ENCODE peak calls at places on chromosomes 13 and 19, in six cellular contexts. One of them, this sample, is unnamed.
A peak's percentile ranks its signal among the peaks of the same experiment; 100 is the strongest.

GRCh38 chr13:36813226-36813625 is 5.8 kb upstream of the RFXAP start:
- DNase-seq in thyroid gland: no peak
- DNase-seq in heart left ventricle: no peak
- DNase-seq in psoas muscle: no peak
- DNase-seq in IMR-90: no peak
- DNase-seq in cardiac muscle cell: no peak
- DNase-seq in this sample: no peak

GRCh38 chr19:10518444-10519361 is 1.5 kb upstream of the S1PR5 start:
- DNase-seq in thyroid gland: no peak
- DNase-seq in heart left ventricle: no peak
- DNase-seq in psoas muscle: no peak
- DNase-seq in IMR-90: no peak
- DNase-seq in cardiac muscle cell: no peak
- DNase-seq in this sample: no peak

GRCh38 chr19:13637664-13638063 is 126.7 kb upstream of the MRI1 start:
- DNase-seq in thyroid gland: no peak
- DNase-seq in heart left ventricle: no peak
- DNase-seq in psoas muscle: no peak
- DNase-seq in IMR-90: peak; percentile 88
- DNase-seq in cardiac muscle cell: no peak
- DNase-seq in this sample: no peak

GRCh38 chr19:22026687-22027086 is 15.9 kb upstream of the ZNF208 start:
- DNase-seq in thyroid gland: no peak
- DNase-seq in heart left ventricle: no peak
- DNase-seq in psoas muscle: no peak
- DNase-seq in IMR-90: no peak
- DNase-seq in cardiac muscle cell: no peak
- DNase-seq in this sample: no peak

GRCh38 chr19:8265872-8266271 is 42.3 kb downstream of the CD320 start:
- DNase-seq in thyroid gland: no peak
- DNase-seq in heart left ventricle: peak; percentile 2
- DNase-seq in psoas muscle: no peak
- DNase-seq in IMR-90: no peak
- DNase-seq in cardiac muscle cell: no peak
- DNase-seq in this sample: no peak

GRCh38 chr13:112877976-112878955 is 90.7 kb upstream of the MCF2L start:
- DNase-seq in thyroid gland: no peak
- DNase-seq in heart left ventricle: no peak
- DNase-seq in psoas muscle: no peak
- DNase-seq in IMR-90: no peak
- DNase-seq in cardiac muscle cell: no peak
- DNase-seq in this sample: no peak

GRCh38 chr19:48614436-48615144 is at the start of gene FAM83E:
- DNase-seq in thyroid gland: no peak
- DNase-seq in heart left ventricle: no peak
- DNase-seq in psoas muscle: no peak
- DNase-seq in IMR-90: no peak
- DNase-seq in cardiac muscle cell: no peak
- DNase-seq in this sample: no peak

GRCh38 chr13:20221772-20222171 is 10.3 kb downstream of the GJB6 start:
- DNase-seq in thyroid gland: no peak
- DNase-seq in heart left ventricle: no peak
- DNase-seq in psoas muscle: no peak
- DNase-seq in IMR-90: no peak
- DNase-seq in cardiac muscle cell: peak; percentile 30
- DNase-seq in this sample: no peak

GRCh38 chr19:51194527-51195315 is 30.2 kb upstream of the CD33 start:
- DNase-seq in thyroid gland: no peak
- DNase-seq in heart left ventricle: no peak
- DNase-seq in psoas muscle: no peak
- DNase-seq in IMR-90: no peak
- DNase-seq in cardiac muscle cell: no peak
- DNase-seq in this sample: no peak

GRCh38 chr13:51797664-51798488 is 6.1 kb downstream of the DHRS12 start:
- DNase-seq in thyroid gland: peak; percentile 89
- DNase-seq in heart left ventricle: no peak
- DNase-seq in psoas muscle: no peak
- DNase-seq in IMR-90: peak; percentile 69
- DNase-seq in cardiac muscle cell: peak; percentile 67
- DNase-seq in this sample: peak; percentile 37

GRCh38 chr19:45117167-45117594 is 24.2 kb downstream of the PPP1R37 start:
- DNase-seq in thyroid gland: no peak
- DNase-seq in heart left ventricle: no peak
- DNase-seq in psoas muscle: no peak
- DNase-seq in IMR-90: peak; percentile 20
- DNase-seq in cardiac muscle cell: peak; percentile 22
- DNase-seq in this sample: no peak

GRCh38 chr13:100506154-100506553 is 82.4 kb downstream of the GGACT start:
- DNase-seq in thyroid gland: no peak
- DNase-seq in heart left ventricle: no peak
- DNase-seq in psoas muscle: no peak
- DNase-seq in IMR-90: no peak
- DNase-seq in cardiac muscle cell: no peak
- DNase-seq in this sample: no peak

GRCh38 chr19:4908311-4908710 is 990 bp upstream of the UHRF1 start:
- DNase-seq in thyroid gland: no peak
- DNase-seq in heart left ventricle: no peak
- DNase-seq in psoas muscle: no peak
- DNase-seq in IMR-90: no peak
- DNase-seq in cardiac muscle cell: no peak
- DNase-seq in this sample: no peak

GRCh38 chr19:2578391-2578826 is 102.5 kb downstream of the GADD45B start:
- DNase-seq in thyroid gland: peak; percentile 67
- DNase-seq in heart left ventricle: no peak
- DNase-seq in psoas muscle: no peak
- DNase-seq in IMR-90: peak; percentile 49
- DNase-seq in cardiac muscle cell: peak; percentile 71
- DNase-seq in this sample: peak; percentile 44

GRCh38 chr13:47087841-47088240 is 191.0 kb upstream of the HTR2A start:
- DNase-seq in thyroid gland: no peak
- DNase-seq in heart left ventricle: no peak
- DNase-seq in psoas muscle: no peak
- DNase-seq in IMR-90: peak; percentile 81
- DNase-seq in cardiac muscle cell: peak; percentile 12
- DNase-seq in this sample: no peak

GRCh38 chr13:35690546-35690945 is 214.1 kb upstream of the MAB21L1 start:
- DNase-seq in thyroid gland: no peak
- DNase-seq in heart left ventricle: no peak
- DNase-seq in psoas muscle: no peak
- DNase-seq in IMR-90: peak; percentile 41
- DNase-seq in cardiac muscle cell: peak; percentile 44
- DNase-seq in this sample: no peak

GRCh38 chr13:28531195-28531955 is 36.4 kb upstream of the FLT1 start:
- DNase-seq in thyroid gland: peak; percentile 36
- DNase-seq in heart left ventricle: peak; percentile 75
- DNase-seq in psoas muscle: peak; percentile 45
- DNase-seq in IMR-90: peak; percentile 30
- DNase-seq in cardiac muscle cell: peak; percentile 41
- DNase-seq in this sample: no peak

GRCh38 chr13:36059366-36059765 is 71.8 kb downstream of the DCLK1 start:
- DNase-seq in thyroid gland: peak; percentile 8
- DNase-seq in heart left ventricle: no peak
- DNase-seq in psoas muscle: no peak
- DNase-seq in IMR-90: no peak
- DNase-seq in cardiac muscle cell: no peak
- DNase-seq in this sample: peak; percentile 62

GRCh38 chr13:79171131-79172061 is 234.7 kb downstream of the RBM26 start:
- DNase-seq in thyroid gland: no peak
- DNase-seq in heart left ventricle: no peak
- DNase-seq in psoas muscle: no peak
- DNase-seq in IMR-90: no peak
- DNase-seq in cardiac muscle cell: no peak
- DNase-seq in this sample: no peak

GRCh38 chr13:107518292-107518691 is 697.0 kb downstream of the LIG4 start:
- DNase-seq in thyroid gland: no peak
- DNase-seq in heart left ventricle: no peak
- DNase-seq in psoas muscle: no peak
- DNase-seq in IMR-90: peak; percentile 48
- DNase-seq in cardiac muscle cell: peak; percentile 21
- DNase-seq in this sample: peak; percentile 16

GRCh38 chr13:26495749-26496148 is 61.7 kb upstream of the WASF3 start:
- DNase-seq in thyroid gland: no peak
- DNase-seq in heart left ventricle: no peak
- DNase-seq in psoas muscle: no peak
- DNase-seq in IMR-90: no peak
- DNase-seq in cardiac muscle cell: no peak
- DNase-seq in this sample: no peak

GRCh38 chr13:99909836-99910619 is 61.5 kb downstream of the ZIC5 start:
- DNase-seq in thyroid gland: no peak
- DNase-seq in heart left ventricle: no peak
- DNase-seq in psoas muscle: no peak
- DNase-seq in IMR-90: no peak
- DNase-seq in cardiac muscle cell: peak; percentile 8
- DNase-seq in this sample: no peak

GRCh38 chr19:16564842-16565241 is 7.4 kb downstream of the SLC35E1 start:
- DNase-seq in thyroid gland: no peak
- DNase-seq in heart left ventricle: no peak
- DNase-seq in psoas muscle: no peak
- DNase-seq in IMR-90: no peak
- DNase-seq in cardiac muscle cell: no peak
- DNase-seq in this sample: no peak

GRCh38 chr19:46571495-46571894 is 29.6 kb upstream of the CALM3 start:
- DNase-seq in thyroid gland: no peak
- DNase-seq in heart left ventricle: no peak
- DNase-seq in psoas muscle: no peak
- DNase-seq in IMR-90: no peak
- DNase-seq in cardiac muscle cell: peak; percentile 15
- DNase-seq in this sample: no peak

GRCh38 chr19:47776568-47776967 is 1.9 kb upstream of the SELENOW start:
- DNase-seq in thyroid gland: no peak
- DNase-seq in heart left ventricle: no peak
- DNase-seq in psoas muscle: no peak
- DNase-seq in IMR-90: no peak
- DNase-seq in cardiac muscle cell: no peak
- DNase-seq in this sample: no peak

GRCh38 chr19:9009935-9010651 is at the start of gene MUC16:
- DNase-seq in thyroid gland: peak; percentile 3
- DNase-seq in heart left ventricle: no peak
- DNase-seq in psoas muscle: no peak
- DNase-seq in IMR-90: no peak
- DNase-seq in cardiac muscle cell: no peak
- DNase-seq in this sample: no peak

GRCh38 chr13:60211548-60211947 is 47.8 kb upstream of the DIAPH3 start:
- DNase-seq in thyroid gland: no peak
- DNase-seq in heart left ventricle: no peak
- DNase-seq in psoas muscle: no peak
- DNase-seq in IMR-90: no peak
- DNase-seq in cardiac muscle cell: no peak
- DNase-seq in this sample: no peak

GRCh38 chr19:16678498-16678897 is 17.6 kb downstream of the TMEM38A start:
- DNase-seq in thyroid gland: no peak
- DNase-seq in heart left ventricle: no peak
- DNase-seq in psoas muscle: no peak
- DNase-seq in IMR-90: no peak
- DNase-seq in cardiac muscle cell: no peak
- DNase-seq in this sample: no peak

GRCh38 chr19:34357431-34357830 is 7.6 kb upstream of the GPI start:
- DNase-seq in thyroid gland: no peak
- DNase-seq in heart left ventricle: no peak
- DNase-seq in psoas muscle: no peak
- DNase-seq in IMR-90: no peak
- DNase-seq in cardiac muscle cell: no peak
- DNase-seq in this sample: no peak
- H3K4me3 ChIP-seq in thyroid gland: no peak overlapping the region
- H3K4me3 ChIP-seq in heart left ventricle: no peak overlapping the region
- H3K4me3 ChIP-seq in psoas muscle: no peak overlapping the region
- H3K4me3 ChIP-seq in IMR-90: no peak overlapping the region
- H3K4me3 ChIP-seq in cardiac muscle cell: no peak overlapping the region
- H3K4me3 ChIP-seq in this sample: no peak overlapping the region

GRCh38 chr13:31846984-31847752 is 107.8 kb downstream of the RXFP2 start:
- DNase-seq in thyroid gland: peak; percentile 1
- DNase-seq in heart left ventricle: peak; percentile 48
- DNase-seq in psoas muscle: peak; percentile 21
- DNase-seq in IMR-90: no peak
- DNase-seq in cardiac muscle cell: peak; percentile 4
- DNase-seq in this sample: no peak
- H3K4me3 ChIP-seq in thyroid gland: peak overlapping the region; percentile 83
- H3K4me3 ChIP-seq in heart left ventricle: peak overlapping the region; percentile 87
- H3K4me3 ChIP-seq in psoas muscle: peak overlapping the region; percentile 78
- H3K4me3 ChIP-seq in IMR-90: peak overlapping the region; percentile 78
- H3K4me3 ChIP-seq in cardiac muscle cell: peak overlapping the region; percentile 71
- H3K4me3 ChIP-seq in this sample: peak overlapping the region; percentile 52

GRCh38 chr19:55460670-55461258 is 678 bp downstream of the ISOC2 start:
- DNase-seq in thyroid gland: peak; percentile 68
- DNase-seq in heart left ventricle: peak; percentile 90
- DNase-seq in psoas muscle: peak; percentile 86
- DNase-seq in IMR-90: peak; percentile 74
- DNase-seq in cardiac muscle cell: peak; percentile 96
- DNase-seq in this sample: no peak

GRCh38 chr19:55461259-55461973 is at the start of gene ISOC2:
- DNase-seq in thyroid gland: peak; percentile 100
- DNase-seq in heart left ventricle: peak; percentile 100
- DNase-seq in psoas muscle: peak; percentile 100
- DNase-seq in IMR-90: peak; percentile 100
- DNase-seq in cardiac muscle cell: peak; percentile 100
- DNase-seq in this sample: peak; percentile 99

GRCh38 chr19:55461974-55462628 is 659 bp upstream of the ISOC2 start:
- DNase-seq in thyroid gland: no peak
- DNase-seq in heart left ventricle: no peak
- DNase-seq in psoas muscle: no peak
- DNase-seq in IMR-90: peak; percentile 33
- DNase-seq in cardiac muscle cell: peak; percentile 66
- DNase-seq in this sample: no peak

GRCh38 chr19:55459551-55459949 is 1.9 kb downstream of the ISOC2 start:
- DNase-seq in thyroid gland: no peak
- DNase-seq in heart left ventricle: no peak
- DNase-seq in psoas muscle: no peak
- DNase-seq in IMR-90: no peak
- DNase-seq in cardiac muscle cell: no peak
- DNase-seq in this sample: no peak

DNA sequence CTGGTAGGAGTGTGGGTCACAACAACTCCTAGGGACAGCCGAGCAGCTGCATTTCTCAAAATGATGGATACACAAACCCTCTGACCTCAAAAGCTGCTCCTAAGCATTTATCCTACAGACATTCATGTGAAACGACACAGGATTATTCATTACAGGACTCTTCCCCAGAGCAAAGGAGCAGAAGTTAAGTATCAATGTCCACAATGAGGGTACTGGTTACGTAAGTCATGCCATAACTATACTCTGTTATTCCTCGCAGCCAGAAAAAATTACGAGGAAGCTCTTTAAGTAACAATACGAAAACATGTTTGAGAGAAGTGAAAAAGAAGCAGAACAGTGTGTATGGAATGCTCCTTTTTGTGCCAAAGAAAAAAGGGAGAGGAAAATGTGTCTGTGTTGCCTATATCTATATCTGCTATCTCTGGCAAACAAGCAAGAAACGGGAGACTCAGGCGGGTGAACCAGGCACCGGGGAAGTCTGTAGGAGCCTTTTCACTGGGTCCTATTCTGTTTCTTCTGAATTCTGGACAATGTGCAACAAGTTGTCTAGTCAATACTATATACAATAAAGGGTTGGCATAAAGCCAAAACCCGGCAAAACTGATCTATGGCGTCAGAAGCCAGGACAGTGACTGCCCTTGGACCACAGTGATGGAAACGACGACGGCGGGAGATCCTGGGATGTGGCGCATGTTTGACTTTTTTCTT is 1.3 kb downstream of the ISOC2 start:
- DNase-seq in thyroid gland: no peak
- DNase-seq in heart left ventricle: no peak
- DNase-seq in psoas muscle: no peak
- DNase-seq in IMR-90: peak; percentile 31
- DNase-seq in cardiac muscle cell: peak; percentile 61
- DNase-seq in this sample: no peak
- H3K4me3 ChIP-seq in thyroid gland: no peak overlapping the region
- H3K4me3 ChIP-seq in heart left ventricle: peak overlapping the region; percentile 87
- H3K4me3 ChIP-seq in psoas muscle: peak overlapping the region; percentile 98
- H3K4me3 ChIP-seq in IMR-90: peak overlapping the region; percentile 65
- H3K4me3 ChIP-seq in cardiac muscle cell: peak overlapping the region; percentile 65
- H3K4me3 ChIP-seq in this sample: peak overlapping the region; percentile 93

GRCh38 chr19:3698386-3698950 is 1.8 kb downstream of the PIP5K1C start:
- DNase-seq in thyroid gland: no peak
- DNase-seq in heart left ventricle: no peak
- DNase-seq in psoas muscle: no peak
- DNase-seq in IMR-90: peak; percentile 28
- DNase-seq in cardiac muscle cell: no peak
- DNase-seq in this sample: no peak
- H3K4me3 ChIP-seq in thyroid gland: peak overlapping the region; percentile 89
- H3K4me3 ChIP-seq in heart left ventricle: peak overlapping the region; percentile 90
- H3K4me3 ChIP-seq in psoas muscle: peak overlapping the region; percentile 72
- H3K4me3 ChIP-seq in IMR-90: no peak overlapping the region
- H3K4me3 ChIP-seq in cardiac muscle cell: no peak overlapping the region
- H3K4me3 ChIP-seq in this sample: peak overlapping the region; percentile 5